ENCODE peak calls at places on chromosomes 16 and 17, in six cellular contexts. A, B, J, X, G and W are unnamed samples.

GRCh38 chr16:1772908-1773702 is at the start of gene MRPS34:
- DNase-seq in A (peak; percentile 88), B (peak; percentile 86), J (peak; percentile 94), X (peak; percentile 91), G (no peak), W (peak; percentile 88)

GRCh38 chr16:22192261-22193133 is 13.6 kb upstream of the EEF2K start:
- DNase-seq in A (peak; percentile 78), B (peak; percentile 97), J (peak; percentile 26), X (no peak), G (peak; percentile 78), W (peak; percentile 25)

GRCh38 chr16:23967018-23967417 is 131.2 kb downstream of the PRKCB start:
- DNase-seq in A (no peak), B (no peak), J (no peak), X (no peak), G (no peak), W (peak; percentile 17)

GRCh38 chr17:62792122-62792800 is 15.9 kb downstream of the MARCHF10 start:
- DNase-seq in A (no peak), B (peak; percentile 77), J (no peak), X (no peak), G (peak; percentile 95), W (peak; percentile 2)

GRCh38 chr17:19706791-19707727 is 9.3 kb downstream of the SLC47A2 start:
- DNase-seq in A (no peak), B (no peak), J (peak; percentile 45), X (peak; percentile 35), G (no peak), W (peak; percentile 78)

GRCh38 chr16:57386381-57386951 is 14.2 kb downstream of the CX3CL1 start:
- DNase-seq in A (no peak), B (peak; percentile 89), J (no peak), X (no peak), G (no peak), W (no peak)

GRCh38 chr16:27759301-27759871 is 209.4 kb downstream of the KATNIP start:
- DNase-seq in A (no peak), B (peak; percentile 48), J (no peak), X (no peak), G (peak; percentile 65), W (no peak)

GRCh38 chr16:74730049-74730683 is 29.5 kb upstream of the MLKL start:
- DNase-seq in A (no peak), B (no peak), J (no peak), X (no peak), G (no peak), W (no peak)

GRCh38 chr17:385195-385835 is 32.7 kb upstream of the RPH3AL start:
- DNase-seq in A (peak; percentile 24), B (no peak), J (peak; percentile 62), X (peak; percentile 69), G (no peak), W (peak; percentile 49)

GRCh38 chr17:15498107-15498506 is 30.7 kb upstream of the CDRT4 start:
- DNase-seq in A (no peak), B (no peak), J (no peak), X (no peak), G (no peak), W (no peak)

GRCh38 chr17:61678339-61678738 is 87.3 kb upstream of the NACA2 start:
- DNase-seq in A (no peak), B (no peak), J (no peak), X (no peak), G (no peak), W (no peak)

GRCh38 chr16:66324785-66325184 is 41.7 kb upstream of the CDH5 start:
- DNase-seq in A (no peak), B (peak; percentile 9), J (peak; percentile 48), X (peak; percentile 78), G (no peak), W (peak; percentile 85)

GRCh38 chr17:35588196-35588920 is 1.2 kb downstream of the AP2B1 start:
- DNase-seq in A (no peak), B (peak; percentile 47), J (no peak), X (no peak), G (peak; percentile 56), W (no peak)